ENCODE peak calls at places on chromosomes 11 and 22, in eight cellular contexts. V is NB4; D is mucosa of descending colon; Y is WTC11; J is tibial artery; C is transverse colon; T is bronchial epithelial cell; R is CD4-positive, alpha-beta T cell. Q is an unnamed sample.

GRCh38 chr11:131773626-131774025 is 403.2 kb downstream of the NTM start:
- DNase-seq in V (no peak), D (no peak), Y (no peak), J (no peak), C (no peak), T (no peak), R (no peak), Q (no peak)

GRCh38 chr11:61682093-61682732 is 2.0 kb downstream of the DAGLA start:
- DNase-seq in V (no peak), D (peak), Y (no peak), J (peak), C (peak), T (no peak), R (no peak), Q (no peak)

GRCh38 chr11:2730323-2731284 is 30.8 kb upstream of the KCNQ1OT1 start:
- DNase-seq in V (no peak), D (no peak), Y (no peak), J (no peak), C (no peak), T (no peak), R (no peak), Q (no peak)

GRCh38 chr11:126602993-126603392 is 247.5 kb downstream of the ST3GAL4 start:
- DNase-seq in V (no peak), D (no peak), Y (no peak), J (no peak), C (no peak), T (no peak), R (no peak), Q (no peak)

GRCh38 chr11:47234669-47235075 is 13.9 kb downstream of the ACP2 start:
- DNase-seq in V (no peak), D (no peak), Y (no peak), J (no peak), C (peak), T (no peak), R (peak), Q (no peak)

GRCh38 chr11:9351956-9352355 is 32.5 kb upstream of the IPO7 start:
- DNase-seq in V (no peak), D (no peak), Y (no peak), J (no peak), C (no peak), T (peak), R (no peak), Q (no peak)

GRCh38 chr11:76276773-76277155 is 70.5 kb upstream of the WNT11 start:
- DNase-seq in V (no peak), D (no peak), Y (no peak), J (no peak), C (no peak), T (no peak), R (no peak), Q (no peak)

GRCh38 chr22:35043251-35043931 is 22.6 kb upstream of the ISX start:
- DNase-seq in V (no peak), D (peak), Y (peak), J (no peak), C (peak), T (no peak), R (no peak), Q (no peak)

GRCh38 chr11:1470681-1471611 is 15.6 kb downstream of the MOB2 start:
- DNase-seq in V (no peak), D (no peak), Y (no peak), J (no peak), C (no peak), T (no peak), R (no peak), Q (no peak)

GRCh38 chr22:41367039-41367679 is 14.6 kb upstream of the TEF start:
- DNase-seq in V (peak), D (peak), Y (peak), J (peak), C (peak), T (peak), R (no peak), Q (peak)

GRCh38 chr11:47467372-47467771 is 18.4 kb upstream of the RAPSN start:
- DNase-seq in V (no peak), D (peak), Y (no peak), J (no peak), C (peak), T (no peak), R (no peak), Q (no peak)

GRCh38 chr11:46504817-46505613 is 88.8 kb downstream of the AMBRA1 start:
- DNase-seq in V (no peak), D (no peak), Y (no peak), J (no peak), C (no peak), T (no peak), R (no peak), Q (no peak)

GRCh38 chr22:36942561-36942960 is 29.1 kb downstream of the CSF2RB start:
- DNase-seq in V (no peak), D (no peak), Y (no peak), J (no peak), C (no peak), T (no peak), R (no peak), Q (no peak)

GRCh38 chr11:85823816-85824215 is 12.9 kb upstream of the SYTL2 start:
- DNase-seq in V (no peak), D (peak), Y (no peak), J (no peak), C (peak), T (no peak), R (peak), Q (no peak)

GRCh38 chr11:98056945-98057344 is 963.8 kb upstream of the CNTN5 start:
- DNase-seq in V (no peak), D (no peak), Y (no peak), J (no peak), C (no peak), T (no peak), R (no peak), Q (no peak)

GRCh38 chr11:24965780-24966179 is 468.9 kb downstream of the LUZP2 start:
- DNase-seq in V (no peak), D (no peak), Y (no peak), J (no peak), C (no peak), T (peak), R (no peak), Q (no peak)

DNA sequence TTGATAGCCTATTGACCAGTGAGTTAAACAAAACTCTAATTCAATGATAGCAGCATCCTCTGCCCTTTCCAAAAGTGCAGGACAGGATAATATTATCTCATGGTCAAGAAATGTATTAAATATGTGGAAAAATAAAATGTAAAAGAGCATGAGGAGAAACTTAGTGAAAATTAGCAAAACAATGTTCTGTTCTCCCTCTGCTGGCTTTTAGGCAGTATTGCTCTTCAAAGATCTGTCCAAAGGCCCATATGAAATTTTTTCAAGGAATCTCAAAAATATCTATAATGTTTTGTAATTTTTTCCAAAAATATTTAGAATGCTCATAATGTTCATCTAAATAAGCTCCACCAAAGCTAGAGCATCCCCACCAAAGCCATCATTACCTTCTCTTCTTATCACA is 8.3 kb upstream of the ARL14EP start:
- DNase-seq in V (no peak), D (no peak), Y (no peak), J (no peak), C (no peak), T (peak), R (no peak), Q (no peak)
- TF ChIP-seq CTCF in V (peak), D (no peak), Y (peak), J (no peak), C (no peak), T (peak), R (peak), Q (no peak)

DNA sequence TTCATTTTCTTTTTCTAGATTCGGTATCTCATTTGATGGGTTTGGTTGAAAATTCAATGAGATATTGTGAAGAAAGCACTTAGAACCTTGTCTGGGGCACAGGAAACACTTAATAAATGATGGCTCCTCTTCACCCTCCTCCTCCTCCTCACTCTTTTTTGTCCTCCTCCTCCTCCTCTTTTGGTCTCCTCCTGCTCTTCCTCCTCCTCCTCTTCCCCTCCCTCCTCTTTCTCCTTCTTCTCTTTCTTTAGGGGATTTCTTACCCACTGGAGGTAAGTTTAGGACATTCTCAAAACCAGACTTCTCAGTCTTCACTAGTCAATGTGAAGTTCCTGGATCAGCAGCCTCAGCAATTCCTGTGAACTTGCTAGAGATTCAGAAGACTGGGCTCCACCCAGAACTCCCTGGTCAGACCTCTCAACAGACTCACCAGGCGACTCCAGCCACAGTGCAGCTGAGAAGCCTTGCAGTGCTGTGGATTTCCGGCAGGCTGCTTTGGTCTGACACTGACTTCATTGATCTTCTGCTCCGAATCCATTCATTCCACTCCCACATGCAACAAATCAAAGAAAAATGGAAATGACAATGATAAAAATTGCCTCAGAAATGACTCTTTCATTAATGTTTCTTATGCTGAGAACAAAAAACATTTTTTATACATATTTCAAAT is 368.6 kb upstream of the B3GAT1 start:
- DNase-seq in V (no peak), D (no peak), Y (no peak), J (no peak), C (no peak), T (no peak), R (no peak), Q (no peak)
- TF ChIP-seq CTCF in V (no peak), D (no peak), Y (no peak), J (peak), C (no peak), T (no peak), R (no peak), Q (no peak)

DNA sequence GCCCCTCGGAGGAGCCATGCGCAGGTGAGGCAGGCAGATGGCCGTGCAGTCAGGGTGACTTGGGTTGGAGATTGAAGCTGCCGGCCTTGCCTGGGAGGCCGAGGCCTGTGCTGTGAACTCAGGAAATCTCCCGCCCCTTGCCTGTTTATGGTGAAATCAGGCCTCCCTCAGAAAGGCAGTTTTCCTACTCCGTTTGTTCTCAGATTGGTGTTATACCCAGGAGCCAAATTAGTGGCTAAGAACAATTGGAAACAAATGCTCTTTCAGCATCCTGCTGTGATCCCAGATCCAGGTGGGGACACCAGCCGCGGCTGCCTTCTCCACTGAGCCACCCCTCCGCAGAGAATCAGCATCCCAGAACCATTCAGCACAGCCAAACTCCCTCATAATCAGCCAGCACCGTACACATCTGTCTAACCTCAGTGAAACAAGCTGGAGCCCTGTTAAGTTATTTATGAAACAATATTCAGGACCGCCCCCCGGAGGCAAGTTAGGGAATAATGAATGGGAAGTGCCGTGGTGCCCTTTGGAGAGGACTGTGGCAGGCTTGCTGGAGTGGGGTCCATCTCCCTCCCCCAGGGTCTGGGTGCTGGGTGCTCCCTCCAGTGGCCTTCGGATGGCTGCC is 60.0 kb downstream of the PKNOX2 start:
- DNase-seq in V (peak), D (peak), Y (peak), J (peak), C (no peak), T (no peak), R (no peak), Q (peak)
- TF ChIP-seq CTCF in V (no peak), D (no peak), Y (no peak), J (peak), C (no peak), T (no peak), R (no peak), Q (peak)

GRCh38 chr11:128848815-128849455 is 18.2 kb downstream of the KCNJ1 start:
- DNase-seq in V (peak), D (peak), Y (peak), J (peak), C (peak), T (no peak), R (peak), Q (peak)
- TF ChIP-seq CTCF in V (peak), D (peak), Y (peak), J (peak), C (peak), T (peak), R (peak), Q (peak)

GRCh38 chr11:69890476-69890875 is 71.3 kb upstream of the FGF3 start:
- DNase-seq in V (no peak), D (no peak), Y (no peak), J (no peak), C (no peak), T (no peak), R (no peak), Q (no peak)

GRCh38 chr11:69892986-69893555 is 73.9 kb upstream of the FGF3 start:
- DNase-seq in V (no peak), D (peak), Y (peak), J (no peak), C (peak), T (no peak), R (no peak), Q (no peak)

GRCh38 chr11:69891421-69892236 is 72.4 kb upstream of the FGF3 start:
- DNase-seq in V (no peak), D (peak), Y (no peak), J (no peak), C (peak), T (no peak), R (no peak), Q (no peak)

GRCh38 chr11:69893631-69894030 is 74.4 kb upstream of the FGF3 start:
- DNase-seq in V (no peak), D (no peak), Y (peak), J (no peak), C (no peak), T (no peak), R (no peak), Q (no peak)

GRCh38 chr11:69892237-69892985 is 73.2 kb upstream of the FGF3 start:
- DNase-seq in V (peak), D (no peak), Y (peak), J (no peak), C (no peak), T (no peak), R (no peak), Q (no peak)
- TF ChIP-seq CTCF in V (peak), D (no peak), Y (no peak), J (no peak), C (no peak), T (peak), R (no peak), Q (no peak)

GRCh38 chr11:104999716-105000115 is 23.3 kb downstream of the CASP5 start:
- DNase-seq in V (no peak), D (no peak), Y (no peak), J (no peak), C (no peak), T (no peak), R (no peak), Q (no peak)

GRCh38 chr11:105000167-105000566 is 22.8 kb downstream of the CASP5 start:
- DNase-seq in V (peak), D (no peak), Y (peak), J (no peak), C (no peak), T (no peak), R (no peak), Q (no peak)

GRCh38 chr11:104995001-104995408 is 26.6 kb upstream of the CASP4 start:
- DNase-seq in V (no peak), D (no peak), Y (no peak), J (no peak), C (no peak), T (no peak), R (no peak), Q (no peak)

GRCh38 chr11:105000797-105001196 is 22.2 kb downstream of the CASP5 start:
- DNase-seq in V (peak), D (peak), Y (peak), J (no peak), C (peak), T (no peak), R (peak), Q (no peak)

DNA sequence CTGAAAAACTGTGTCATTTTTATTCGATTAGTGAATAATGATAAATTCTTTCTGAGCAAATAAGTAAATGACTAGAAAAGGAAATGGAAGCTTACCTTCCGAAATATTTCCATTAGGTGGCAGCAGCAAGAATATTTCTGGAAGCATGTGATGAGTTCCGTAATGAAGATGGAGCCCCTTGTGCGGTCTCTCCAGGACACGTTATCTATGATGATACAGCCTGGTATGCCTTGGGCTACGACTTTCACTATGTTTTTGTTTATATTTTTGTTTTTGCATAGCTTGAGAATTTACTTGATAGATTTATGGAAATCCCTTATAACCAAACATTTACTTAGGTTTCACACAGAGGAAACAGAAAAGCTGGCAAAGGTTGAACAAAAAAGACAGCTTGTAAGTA is 25.7 kb downstream of the CASP5 start:
- DNase-seq in V (no peak), D (no peak), Y (no peak), J (no peak), C (no peak), T (peak), R (no peak), Q (no peak)
- TF ChIP-seq CTCF in V (no peak), D (no peak), Y (no peak), J (no peak), C (no peak), T (no peak), R (no peak), Q (peak)